ENCODE peak calls at places on chromosomes 12 and 14, in eight cellular contexts. One of them, this sample, is unnamed.

GRCh38 chr14:37848985-37849605 is 253.7 kb downstream of the TTC6 start:
- DNase-seq in iPS-NIHi11: no peak
- DNase-seq in AG10803: no peak
- DNase-seq in RPMI8226: no peak
- DNase-seq in cardiac fibroblast: no peak
- DNase-seq in frontal cortex: no peak
- DNase-seq in NCI-H510A treated with DMSO at 0.1 percent for 48 hours: no peak
- DNase-seq in astrocyte: no peak
- DNase-seq in this sample: no peak

GRCh38 chr12:4734625-4735196 is 14.5 kb downstream of the GALNT8 start:
- DNase-seq in iPS-NIHi11: no peak
- DNase-seq in AG10803: no peak
- DNase-seq in RPMI8226: no peak
- DNase-seq in cardiac fibroblast: no peak
- DNase-seq in frontal cortex: no peak
- DNase-seq in NCI-H510A treated with DMSO at 0.1 percent for 48 hours: no peak
- DNase-seq in astrocyte: no peak
- DNase-seq in this sample: no peak

GRCh38 chr12:14384783-14385638 is 19.5 kb downstream of the ATF7IP start:
- DNase-seq in iPS-NIHi11: peak
- DNase-seq in AG10803: peak
- DNase-seq in RPMI8226: peak
- DNase-seq in cardiac fibroblast: peak
- DNase-seq in frontal cortex: peak
- DNase-seq in NCI-H510A treated with DMSO at 0.1 percent for 48 hours: peak
- DNase-seq in astrocyte: peak
- DNase-seq in this sample: peak

GRCh38 chr12:49689236-49689635 is 18.0 kb downstream of the FMNL3 start:
- DNase-seq in iPS-NIHi11: no peak
- DNase-seq in AG10803: no peak
- DNase-seq in RPMI8226: no peak
- DNase-seq in cardiac fibroblast: no peak
- DNase-seq in frontal cortex: no peak
- DNase-seq in NCI-H510A treated with DMSO at 0.1 percent for 48 hours: no peak
- DNase-seq in astrocyte: no peak
- DNase-seq in this sample: no peak

GRCh38 chr12:57461326-57461903 is 1.8 kb downstream of the GLI1 start:
- DNase-seq in iPS-NIHi11: peak
- DNase-seq in AG10803: peak
- DNase-seq in RPMI8226: peak
- DNase-seq in cardiac fibroblast: peak
- DNase-seq in frontal cortex: peak
- DNase-seq in NCI-H510A treated with DMSO at 0.1 percent for 48 hours: peak
- DNase-seq in astrocyte: peak
- DNase-seq in this sample: no peak

GRCh38 chr14:61491876-61492440 is 170.6 kb downstream of the PRKCH start:
- DNase-seq in iPS-NIHi11: no peak
- DNase-seq in AG10803: no peak
- DNase-seq in RPMI8226: no peak
- DNase-seq in cardiac fibroblast: no peak
- DNase-seq in frontal cortex: no peak
- DNase-seq in NCI-H510A treated with DMSO at 0.1 percent for 48 hours: no peak
- DNase-seq in astrocyte: no peak
- DNase-seq in this sample: no peak

GRCh38 chr12:12721251-12721689 is 4.1 kb downstream of the CDKN1B start:
- DNase-seq in iPS-NIHi11: no peak
- DNase-seq in AG10803: no peak
- DNase-seq in RPMI8226: peak
- DNase-seq in cardiac fibroblast: no peak
- DNase-seq in frontal cortex: no peak
- DNase-seq in NCI-H510A treated with DMSO at 0.1 percent for 48 hours: no peak
- DNase-seq in astrocyte: no peak
- DNase-seq in this sample: no peak

GRCh38 chr14:102457491-102457890 is 52.1 kb downstream of the ANKRD9 start:
- DNase-seq in iPS-NIHi11: no peak
- DNase-seq in AG10803: no peak
- DNase-seq in RPMI8226: no peak
- DNase-seq in cardiac fibroblast: no peak
- DNase-seq in frontal cortex: no peak
- DNase-seq in NCI-H510A treated with DMSO at 0.1 percent for 48 hours: no peak
- DNase-seq in astrocyte: no peak
- DNase-seq in this sample: no peak

GRCh38 chr12:44972746-44973421 is 78.0 kb downstream of the DBX2 start:
- DNase-seq in iPS-NIHi11: peak
- DNase-seq in AG10803: peak
- DNase-seq in RPMI8226: peak
- DNase-seq in cardiac fibroblast: peak
- DNase-seq in frontal cortex: no peak
- DNase-seq in NCI-H510A treated with DMSO at 0.1 percent for 48 hours: no peak
- DNase-seq in astrocyte: no peak
- DNase-seq in this sample: no peak

GRCh38 chr12:52690351-52691075 is 10.3 kb upstream of the KRT1 start:
- DNase-seq in iPS-NIHi11: peak
- DNase-seq in AG10803: no peak
- DNase-seq in RPMI8226: no peak
- DNase-seq in cardiac fibroblast: no peak
- DNase-seq in frontal cortex: no peak
- DNase-seq in NCI-H510A treated with DMSO at 0.1 percent for 48 hours: no peak
- DNase-seq in astrocyte: no peak
- DNase-seq in this sample: no peak

GRCh38 chr14:55373784-55374725 is 37.6 kb downstream of the ATG14 start:
- DNase-seq in iPS-NIHi11: no peak
- DNase-seq in AG10803: no peak
- DNase-seq in RPMI8226: no peak
- DNase-seq in cardiac fibroblast: peak
- DNase-seq in frontal cortex: no peak
- DNase-seq in NCI-H510A treated with DMSO at 0.1 percent for 48 hours: no peak
- DNase-seq in astrocyte: peak
- DNase-seq in this sample: no peak

GRCh38 chr14:20387577-20387976 is 25.7 kb downstream of the TEP1 start:
- DNase-seq in iPS-NIHi11: no peak
- DNase-seq in AG10803: no peak
- DNase-seq in RPMI8226: no peak
- DNase-seq in cardiac fibroblast: no peak
- DNase-seq in frontal cortex: no peak
- DNase-seq in NCI-H510A treated with DMSO at 0.1 percent for 48 hours: no peak
- DNase-seq in astrocyte: no peak
- DNase-seq in this sample: no peak

GRCh38 chr12:80636832-80637231 is 70.6 kb upstream of the MYF6 start:
- DNase-seq in iPS-NIHi11: no peak
- DNase-seq in AG10803: no peak
- DNase-seq in RPMI8226: no peak
- DNase-seq in cardiac fibroblast: no peak
- DNase-seq in frontal cortex: no peak
- DNase-seq in NCI-H510A treated with DMSO at 0.1 percent for 48 hours: no peak
- DNase-seq in astrocyte: no peak
- DNase-seq in this sample: no peak

GRCh38 chr14:34340226-34340625 is 121.8 kb downstream of the SPTSSA start:
- DNase-seq in iPS-NIHi11: no peak
- DNase-seq in AG10803: peak
- DNase-seq in RPMI8226: no peak
- DNase-seq in cardiac fibroblast: peak
- DNase-seq in frontal cortex: no peak
- DNase-seq in NCI-H510A treated with DMSO at 0.1 percent for 48 hours: no peak
- DNase-seq in astrocyte: peak
- DNase-seq in this sample: no peak

GRCh38 chr14:49303952-49304516 is 282.1 kb downstream of the RPS29 start:
- DNase-seq in iPS-NIHi11: peak
- DNase-seq in AG10803: peak
- DNase-seq in RPMI8226: peak
- DNase-seq in cardiac fibroblast: peak
- DNase-seq in frontal cortex: peak
- DNase-seq in NCI-H510A treated with DMSO at 0.1 percent for 48 hours: no peak
- DNase-seq in astrocyte: peak
- DNase-seq in this sample: no peak

GRCh38 chr12:97140355-97140754 is 233.3 kb downstream of the NEDD1 start:
- DNase-seq in iPS-NIHi11: no peak
- DNase-seq in AG10803: no peak
- DNase-seq in RPMI8226: no peak
- DNase-seq in cardiac fibroblast: no peak
- DNase-seq in frontal cortex: no peak
- DNase-seq in NCI-H510A treated with DMSO at 0.1 percent for 48 hours: no peak
- DNase-seq in astrocyte: no peak
- DNase-seq in this sample: no peak

GRCh38 chr12:93507151-93507550 is 39.8 kb downstream of the MRPL42 start:
- DNase-seq in iPS-NIHi11: no peak
- DNase-seq in AG10803: no peak
- DNase-seq in RPMI8226: no peak
- DNase-seq in cardiac fibroblast: no peak
- DNase-seq in frontal cortex: no peak
- DNase-seq in NCI-H510A treated with DMSO at 0.1 percent for 48 hours: no peak
- DNase-seq in astrocyte: no peak
- DNase-seq in this sample: no peak

GRCh38 chr12:124915249-124916236 is 1.1 kb upstream of the UBC start:
- DNase-seq in iPS-NIHi11: no peak
- DNase-seq in AG10803: peak
- DNase-seq in RPMI8226: peak
- DNase-seq in cardiac fibroblast: peak
- DNase-seq in frontal cortex: peak
- DNase-seq in NCI-H510A treated with DMSO at 0.1 percent for 48 hours: no peak
- DNase-seq in astrocyte: no peak
- DNase-seq in this sample: no peak

GRCh38 chr12:104792570-104792969 is 165.5 kb downstream of the SLC41A2 start:
- DNase-seq in iPS-NIHi11: no peak
- DNase-seq in AG10803: peak
- DNase-seq in RPMI8226: no peak
- DNase-seq in cardiac fibroblast: peak
- DNase-seq in frontal cortex: no peak
- DNase-seq in NCI-H510A treated with DMSO at 0.1 percent for 48 hours: no peak
- DNase-seq in astrocyte: peak
- DNase-seq in this sample: no peak

GRCh38 chr14:105092124-105092911 is 27.1 kb upstream of the GPR132 start:
- DNase-seq in iPS-NIHi11: no peak
- DNase-seq in AG10803: no peak
- DNase-seq in RPMI8226: peak
- DNase-seq in cardiac fibroblast: peak
- DNase-seq in frontal cortex: no peak
- DNase-seq in NCI-H510A treated with DMSO at 0.1 percent for 48 hours: no peak
- DNase-seq in astrocyte: no peak
- DNase-seq in this sample: no peak

GRCh38 chr14:105899657-105900397 is 373.4 kb downstream of the TMEM121 start:
- DNase-seq in iPS-NIHi11: no peak
- DNase-seq in AG10803: no peak
- DNase-seq in RPMI8226: no peak
- DNase-seq in cardiac fibroblast: no peak
- DNase-seq in frontal cortex: no peak
- DNase-seq in NCI-H510A treated with DMSO at 0.1 percent for 48 hours: no peak
- DNase-seq in astrocyte: no peak
- DNase-seq in this sample: no peak

GRCh38 chr14:22598099-22598895 is at the start of gene ABHD4:
- DNase-seq in iPS-NIHi11: peak
- DNase-seq in AG10803: peak
- DNase-seq in RPMI8226: peak
- DNase-seq in cardiac fibroblast: peak
- DNase-seq in frontal cortex: peak
- DNase-seq in NCI-H510A treated with DMSO at 0.1 percent for 48 hours: peak
- DNase-seq in astrocyte: peak
- DNase-seq in this sample: no peak

GRCh38 chr12:42568952-42569916 is 20.3 kb downstream of the PRICKLE1 start:
- DNase-seq in iPS-NIHi11: peak
- DNase-seq in AG10803: peak
- DNase-seq in RPMI8226: peak
- DNase-seq in cardiac fibroblast: peak
- DNase-seq in frontal cortex: no peak
- DNase-seq in NCI-H510A treated with DMSO at 0.1 percent for 48 hours: peak
- DNase-seq in astrocyte: peak
- DNase-seq in this sample: no peak

GRCh38 chr14:43579743-43580142 is 927.3 kb downstream of the FSCB start:
- DNase-seq in iPS-NIHi11: no peak
- DNase-seq in AG10803: no peak
- DNase-seq in RPMI8226: no peak
- DNase-seq in cardiac fibroblast: no peak
- DNase-seq in frontal cortex: no peak
- DNase-seq in NCI-H510A treated with DMSO at 0.1 percent for 48 hours: no peak
- DNase-seq in astrocyte: no peak
- DNase-seq in this sample: no peak

GRCh38 chr12:110345176-110345651 is 58.3 kb downstream of the ANAPC7 start:
- DNase-seq in iPS-NIHi11: peak
- DNase-seq in AG10803: no peak
- DNase-seq in RPMI8226: no peak
- DNase-seq in cardiac fibroblast: no peak
- DNase-seq in frontal cortex: no peak
- DNase-seq in NCI-H510A treated with DMSO at 0.1 percent for 48 hours: peak
- DNase-seq in astrocyte: no peak
- DNase-seq in this sample: no peak

GRCh38 chr12:109027767-109028166 is 6.9 kb upstream of the SVOP start:
- DNase-seq in iPS-NIHi11: no peak
- DNase-seq in AG10803: peak
- DNase-seq in RPMI8226: no peak
- DNase-seq in cardiac fibroblast: peak
- DNase-seq in frontal cortex: no peak
- DNase-seq in NCI-H510A treated with DMSO at 0.1 percent for 48 hours: no peak
- DNase-seq in astrocyte: no peak
- DNase-seq in this sample: no peak

GRCh38 chr12:114875323-114875722 is 191.3 kb upstream of the TBX3 start:
- DNase-seq in iPS-NIHi11: no peak
- DNase-seq in AG10803: no peak
- DNase-seq in RPMI8226: no peak
- DNase-seq in cardiac fibroblast: no peak
- DNase-seq in frontal cortex: no peak
- DNase-seq in NCI-H510A treated with DMSO at 0.1 percent for 48 hours: peak
- DNase-seq in astrocyte: no peak
- DNase-seq in this sample: no peak

GRCh38 chr14:99436247-99437180 is 44.1 kb downstream of the SETD3 start:
- DNase-seq in iPS-NIHi11: no peak
- DNase-seq in AG10803: peak
- DNase-seq in RPMI8226: no peak
- DNase-seq in cardiac fibroblast: no peak
- DNase-seq in frontal cortex: no peak
- DNase-seq in NCI-H510A treated with DMSO at 0.1 percent for 48 hours: no peak
- DNase-seq in astrocyte: peak
- DNase-seq in this sample: no peak

GRCh38 chr12:17283563-17283962 is 677.6 kb upstream of the LMO3 start:
- DNase-seq in iPS-NIHi11: no peak
- DNase-seq in AG10803: no peak
- DNase-seq in RPMI8226: no peak
- DNase-seq in cardiac fibroblast: no peak
- DNase-seq in frontal cortex: no peak
- DNase-seq in NCI-H510A treated with DMSO at 0.1 percent for 48 hours: no peak
- DNase-seq in astrocyte: no peak
- DNase-seq in this sample: no peak

GRCh38 chr12:62162214-62162613 is 98.0 kb upstream of the USP15 start:
- DNase-seq in iPS-NIHi11: no peak
- DNase-seq in AG10803: no peak
- DNase-seq in RPMI8226: no peak
- DNase-seq in cardiac fibroblast: no peak
- DNase-seq in frontal cortex: no peak
- DNase-seq in NCI-H510A treated with DMSO at 0.1 percent for 48 hours: no peak
- DNase-seq in astrocyte: no peak
- DNase-seq in this sample: no peak

GRCh38 chr12:130764475-130765185 is 48.5 kb upstream of the RIMBP2 start:
- DNase-seq in iPS-NIHi11: no peak
- DNase-seq in AG10803: peak
- DNase-seq in RPMI8226: peak
- DNase-seq in cardiac fibroblast: peak
- DNase-seq in frontal cortex: no peak
- DNase-seq in NCI-H510A treated with DMSO at 0.1 percent for 48 hours: no peak
- DNase-seq in astrocyte: peak
- DNase-seq in this sample: no peak

GRCh38 chr12:47820631-47821345 is 1.1 kb upstream of the HDAC7 start:
- DNase-seq in iPS-NIHi11: peak
- DNase-seq in AG10803: peak
- DNase-seq in RPMI8226: no peak
- DNase-seq in cardiac fibroblast: peak
- DNase-seq in frontal cortex: peak
- DNase-seq in NCI-H510A treated with DMSO at 0.1 percent for 48 hours: no peak
- DNase-seq in astrocyte: peak
- DNase-seq in this sample: no peak

GRCh38 chr14:75969126-75969525 is 12.7 kb downstream of the TGFB3 start:
- DNase-seq in iPS-NIHi11: no peak
- DNase-seq in AG10803: no peak
- DNase-seq in RPMI8226: no peak
- DNase-seq in cardiac fibroblast: no peak
- DNase-seq in frontal cortex: no peak
- DNase-seq in NCI-H510A treated with DMSO at 0.1 percent for 48 hours: no peak
- DNase-seq in astrocyte: no peak
- DNase-seq in this sample: no peak

GRCh38 chr12:79262938-79263337 is 398.4 kb downstream of the SYT1 start:
- DNase-seq in iPS-NIHi11: peak
- DNase-seq in AG10803: no peak
- DNase-seq in RPMI8226: peak
- DNase-seq in cardiac fibroblast: no peak
- DNase-seq in frontal cortex: no peak
- DNase-seq in NCI-H510A treated with DMSO at 0.1 percent for 48 hours: no peak
- DNase-seq in astrocyte: peak
- DNase-seq in this sample: no peak

This sample was measured in NCI-H2029.